ENCODE peak calls at places on chromosomes 11 and 22, in ten cellular contexts. H is Caki2; U is fibroblast of the aortic adventitia; G is stimulated activated CD4-positive, alpha-beta T cell treated with anti-CD3 and anti-CD28 coated beads, Interleukin-2, amount 100 ng/mL, for 48 hours; C is T-helper 2 cell; E is activated CD4-positive, alpha-beta T cell treated with anti-CD3 and anti-CD28 coated beads, Interleukin-2, amount 50 U/mL, for 48 hours; X is Calu3; D is activated CD8-positive, alpha-beta memory T cell treated with anti-CD3 and anti-CD28 coated beads for 24 hours; A is anterior cingulate cortex; L is T1000. K is an unnamed sample.

GRCh38 chr11:73306977-73307322 is 1.1 kb upstream of the ARHGEF17 start:
- DNase-seq in L (no peak), A (no peak), U (no peak), D (no peak), C (no peak), X (no peak), H (no peak), E (no peak), G (no peak), K (no peak)

GRCh38 chr11:131056036-131056435 is 139.8 kb upstream of the SNX19 start:
- DNase-seq in G (no peak), X (no peak), C (no peak), D (no peak), H (no peak), U (no peak), L (no peak), A (no peak), E (no peak), K (no peak)

GRCh38 chr11:17272823-17273222 is 3.7 kb upstream of the NUCB2 start:
- DNase-seq in G (no peak), U (no peak), L (no peak), D (no peak), A (no peak), X (no peak), E (no peak), H (no peak), C (no peak), K (no peak)

GRCh38 chr11:17498475-17498874 is 21.8 kb upstream of the ABCC8 start:
- DNase-seq in L (no peak), U (no peak), C (no peak), E (no peak), G (no peak), H (no peak), A (no peak), X (no peak), D (no peak), K (peak; percentile 27)

GRCh38 chr11:64743591-64744543 is at the start of gene RASGRP2:
- DNase-seq in H (peak; percentile 41), G (peak; percentile 73), A (peak; percentile 24), X (peak; percentile 65), U (no peak), C (peak; percentile 81), D (peak; percentile 90), E (peak; percentile 84), L (no peak), K (peak; percentile 32)

GRCh38 chr11:64998690-64999431 is 2.1 kb upstream of the BATF2 start:
- DNase-seq in H (peak; percentile 60), G (no peak), X (peak; percentile 44), L (no peak), E (peak; percentile 10), A (no peak), C (no peak), D (no peak), U (no peak), K (peak; percentile 25)

GRCh38 chr22:50551160-50551752 is 5.6 kb downstream of the KLHDC7B start:
- DNase-seq in H (no peak), G (no peak), X (no peak), E (no peak), L (no peak), A (no peak), C (no peak), U (no peak), D (no peak), K (no peak)

GRCh38 chr11:46560300-46561025 is 33.4 kb downstream of the AMBRA1 start:
- DNase-seq in A (no peak), L (no peak), U (peak; percentile 59), G (peak; percentile 3), D (no peak), E (no peak), X (no peak), H (peak; percentile 27), C (no peak), K (no peak)

GRCh38 chr11:59180168-59180567 is 8.2 kb downstream of the DTX4 start:
- DNase-seq in U (no peak), G (no peak), X (no peak), H (no peak), A (no peak), L (no peak), C (no peak), E (no peak), D (no peak), K (no peak)

GRCh38 chr22:19909350-19910179 is 32.0 kb upstream of the COMT start:
- DNase-seq in C (peak; percentile 60), E (peak; percentile 86), G (peak; percentile 81), A (peak; percentile 43), X (peak; percentile 84), U (peak; percentile 85), D (peak; percentile 92), L (peak; percentile 61), H (peak; percentile 71), K (peak; percentile 53)

GRCh38 chr11:23272095-23272494 is 411.8 kb upstream of the CCDC179 start:
- DNase-seq in E (no peak), L (no peak), C (no peak), G (no peak), H (no peak), A (no peak), U (no peak), D (no peak), X (no peak), K (no peak)

GRCh38 chr11:774873-775592 is 2.3 kb downstream of the GATD1 start:
- DNase-seq in U (peak; percentile 49), C (no peak), H (no peak), A (no peak), D (no peak), L (no peak), X (peak; percentile 66), E (no peak), G (no peak), K (no peak)

GRCh38 chr22:27377901-27378300 is 423.7 kb downstream of the MN1 start:
- DNase-seq in X (no peak), L (no peak), A (no peak), C (no peak), H (no peak), U (no peak), D (no peak), E (no peak), G (no peak), K (peak; percentile 85)

GRCh38 chr22:49294656-49295464 is 532.8 kb downstream of the BRD1 start:
- DNase-seq in L (no peak), G (no peak), C (no peak), X (no peak), A (no peak), E (no peak), U (no peak), H (no peak), D (peak; percentile 26), K (no peak)